ENCODE peak calls at places on chromosomes 13 and 19, in ten cellular contexts. R, X, I, G, A, Z, U, Q, D and B are unnamed samples.

GRCh38 chr19:56813531-56813930 is 27.0 kb downstream of the PEG3 start:
- DNase-seq in Q (no peak), D (no peak), X (no peak), A (no peak), U (no peak), R (no peak), G (no peak), I (no peak), Z (no peak), B (no peak)

GRCh38 chr13:73702419-73703071 is 431.7 kb downstream of the KLF12 start:
- DNase-seq in X (no peak), U (no peak), D (peak; percentile 45), R (no peak), A (no peak), I (no peak), G (no peak), Q (peak; percentile 23), Z (no peak), B (no peak)

GRCh38 chr13:113073942-113074341 is 31.6 kb upstream of the F7 start:
- DNase-seq in R (no peak), Q (no peak), U (no peak), I (no peak), A (no peak), X (no peak), G (no peak), Z (no peak), D (no peak), B (no peak)

GRCh38 chr19:7063764-7064418 is 5.4 kb upstream of the MBD3L3 start:
- DNase-seq in A (no peak), I (no peak), U (no peak), R (no peak), G (no peak), Z (no peak), D (no peak), X (no peak), Q (no peak), B (no peak)

GRCh38 chr13:107582171-107582570 is 633.2 kb downstream of the LIG4 start:
- DNase-seq in D (no peak), A (no peak), R (no peak), U (no peak), I (no peak), G (no peak), X (no peak), Z (no peak), Q (no peak), B (no peak)

GRCh38 chr19:44847144-44848035 is 1.3 kb downstream of the NECTIN2 start:
- DNase-seq in R (peak; percentile 51), A (peak; percentile 40), D (peak; percentile 62), I (no peak), G (peak; percentile 87), Z (peak; percentile 81), U (peak; percentile 27), X (no peak), Q (peak; percentile 80), B (peak; percentile 71)

GRCh38 chr13:30752991-30753616 is 17.8 kb downstream of the ALOX5AP start:
- DNase-seq in I (no peak), X (no peak), D (no peak), Z (no peak), R (no peak), A (no peak), G (peak; percentile 13), Q (no peak), U (no peak), B (no peak)

GRCh38 chr19:21593934-21594844 is 88.8 kb downstream of the ZNF429 start:
- DNase-seq in X (no peak), A (no peak), U (peak; percentile 8), Z (no peak), D (no peak), I (no peak), Q (no peak), G (no peak), R (no peak), B (no peak)

GRCh38 chr19:56351208-56351607 is 36.6 kb upstream of the ZSCAN5A start:
- DNase-seq in A (no peak), G (no peak), I (no peak), R (no peak), U (no peak), Q (no peak), X (no peak), D (no peak), Z (no peak), B (no peak)

GRCh38 chr13:111179908-111180756 is 65.0 kb downstream of the ARHGEF7 start:
- DNase-seq in Z (no peak), Q (no peak), U (no peak), X (no peak), R (no peak), I (no peak), A (no peak), D (no peak), G (no peak), B (no peak)

GRCh38 chr19:28727133-28727834 is 485.7 kb downstream of the UQCRFS1 start:
- DNase-seq in Z (peak; percentile 34), Q (no peak), U (peak; percentile 39), X (no peak), I (no peak), G (peak; percentile 35), A (peak; percentile 22), D (no peak), R (no peak), B (no peak)

GRCh38 chr19:2334426-2334825 is 5.9 kb downstream of the SPPL2B start:
- DNase-seq in D (no peak), A (no peak), Z (no peak), G (no peak), R (no peak), U (no peak), I (no peak), Q (no peak), X (no peak), B (no peak)

GRCh38 chr13:50747939-50748338 is 95.6 kb downstream of the DLEU7 start:
- DNase-seq in Z (no peak), G (no peak), I (no peak), U (no peak), R (no peak), D (no peak), X (no peak), Q (no peak), A (no peak), B (no peak)

GRCh38 chr13:50740052-50740741 is 103.3 kb downstream of the DLEU7 start:
- DNase-seq in X (no peak), D (no peak), Q (no peak), U (peak; percentile 30), A (no peak), R (no peak), Z (no peak), G (no peak), I (no peak), B (no peak)

GRCh38 chr13:50742353-50742752 is 101.1 kb downstream of the DLEU7 start:
- DNase-seq in D (no peak), U (no peak), G (no peak), Z (no peak), I (no peak), A (no peak), X (no peak), R (no peak), Q (no peak), B (no peak)

GRCh38 chr13:50744261-50744660 is 99.2 kb downstream of the DLEU7 start:
- DNase-seq in X (no peak), G (no peak), D (no peak), A (no peak), Z (no peak), I (no peak), U (no peak), Q (no peak), R (no peak), B (no peak)

GRCh38 chr13:50745542-50745941 is 98.0 kb downstream of the DLEU7 start:
- DNase-seq in Z (no peak), Q (no peak), R (no peak), X (no peak), I (no peak), G (no peak), A (no peak), U (no peak), D (peak; percentile 11), B (no peak)
- TF ChIP-seq CTCF in Z (no peak), Q (peak; percentile 18), R (no peak), X (no peak), I (no peak), G (no peak), A (no peak), U (no peak), D (peak; percentile 20), B (no peak)

DNA sequence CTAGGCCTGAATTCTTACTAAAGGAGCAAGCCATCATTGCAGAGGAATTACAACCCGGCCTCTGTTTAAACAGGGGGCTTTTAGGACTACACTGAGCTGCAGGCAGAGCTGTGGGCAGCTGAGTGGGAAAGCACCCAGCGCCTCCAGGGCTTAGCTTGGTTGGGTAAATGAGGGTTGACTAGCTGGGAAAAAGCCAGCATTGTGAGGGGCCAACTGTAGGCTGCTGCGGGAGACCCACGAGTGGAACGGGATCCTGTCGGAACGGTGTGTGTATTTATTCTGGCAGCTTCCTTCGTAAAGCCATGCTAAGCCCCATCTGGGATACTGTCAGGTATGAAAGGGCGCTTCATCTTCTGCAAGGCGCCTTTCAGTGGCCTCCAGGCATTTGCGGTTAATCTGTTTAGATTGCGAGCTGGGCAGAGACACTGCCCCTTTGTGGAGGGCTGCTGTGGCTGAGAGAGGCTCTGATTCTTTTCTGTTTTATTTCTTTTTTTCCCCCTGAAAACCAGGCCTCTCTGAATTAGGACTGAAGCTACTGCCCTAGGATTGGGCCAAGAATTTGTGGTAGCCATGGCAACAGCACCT is 39.5 kb upstream of the CNMD start:
- DNase-seq in D (no peak), U (no peak), Z (no peak), G (no peak), A (no peak), I (no peak), Q (no peak), R (no peak), X (no peak), B (peak; percentile 73)
- TF ChIP-seq CTCF in D (no peak), U (no peak), Z (no peak), G (no peak), A (no peak), I (no peak), Q (no peak), R (no peak), X (no peak), B (no peak)

DNA sequence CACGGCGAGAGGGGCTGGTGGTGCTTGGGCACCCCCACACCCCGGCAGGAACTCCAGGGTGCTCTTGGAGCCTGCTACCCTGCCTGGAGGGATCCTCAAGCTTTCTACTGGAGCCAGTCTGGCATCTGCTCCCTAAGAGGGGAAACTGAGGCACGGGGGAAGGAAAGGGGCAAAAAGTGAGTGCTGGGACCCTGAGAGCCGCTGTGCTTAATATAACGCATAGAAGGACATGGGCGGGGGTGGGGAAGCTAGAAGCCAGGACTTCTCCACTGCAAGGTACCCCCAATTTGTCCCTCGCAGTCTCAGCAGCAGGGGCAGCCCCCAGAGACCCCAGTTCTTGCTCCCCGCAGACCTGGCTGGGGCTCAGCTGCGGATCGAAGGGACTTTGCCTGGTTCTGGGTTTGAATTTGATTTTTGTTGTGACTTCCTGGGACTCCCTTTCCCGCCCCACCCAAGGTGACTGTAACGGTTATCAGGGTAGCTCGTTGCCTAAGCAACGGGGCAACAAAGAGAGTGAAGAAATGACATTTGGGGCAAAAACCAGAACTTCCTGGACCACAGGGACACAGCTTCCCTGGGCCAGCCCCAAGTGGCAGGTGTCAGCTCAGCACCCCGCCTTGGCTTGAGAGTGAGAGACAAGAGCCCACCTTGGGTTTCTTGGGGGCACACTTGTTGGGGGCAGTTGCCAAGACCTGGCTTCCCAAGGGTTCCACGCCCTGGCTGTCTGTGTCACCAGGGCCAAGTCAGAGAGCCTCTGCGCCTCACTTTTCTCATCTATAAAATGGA is 638 bp downstream of the ADGRE5 start:
- DNase-seq in A (peak; percentile 47), Z (peak; percentile 79), U (peak; percentile 70), R (peak; percentile 55), D (peak; percentile 69), I (no peak), X (peak; percentile 57), G (no peak), Q (peak; percentile 61), B (no peak)
- TF ChIP-seq CTCF in A (no peak), Z (no peak), U (no peak), R (no peak), D (no peak), I (no peak), X (no peak), G (no peak), Q (no peak), B (no peak)

GRCh38 chr13:102769679-102770078 is 3.9 kb downstream of the TEX30 start:
- DNase-seq in G (no peak), A (peak; percentile 30), I (no peak), D (peak; percentile 3), Z (no peak), X (no peak), Q (no peak), R (no peak), U (peak; percentile 19), B (no peak)
- TF ChIP-seq CTCF in G (no peak), A (no peak), I (no peak), D (peak; percentile 28), Z (no peak), X (no peak), Q (no peak), R (no peak), U (no peak), B (no peak)